ENCODE peak calls at places on chromosomes 16 and 17, in four cellular contexts. W is GM12878, X is K562, E is IMR-90. J is an unnamed sample.

GRCh38 chr16:17744903-17745581 is 274.3 kb upstream of the XYLT1 start:
- DNase-seq in W (no peak), X (no peak), E (no peak), J (no peak)

GRCh38 chr17:60901806-60902205 is 224.2 kb downstream of the BCAS3 start:
- DNase-seq in W (no peak), X (no peak), E (peak; percentile 81), J (peak; percentile 7)

GRCh38 chr16:15748654-15749053 is 98.6 kb downstream of the NDE1 start:
- DNase-seq in W (no peak), X (no peak), E (no peak), J (no peak)

GRCh38 chr17:74429604-74430384 is 2.1 kb upstream of the GPRC5C start:
- DNase-seq in W (no peak), X (no peak), E (no peak), J (no peak)

GRCh38 chr17:44220211-44221071 is 966 bp upstream of the UBTF start:
- DNase-seq in W (no peak), X (peak; percentile 82), E (peak; percentile 44), J (peak; percentile 35)

GRCh38 chr17:74987909-74988711 is 678 bp downstream of the CDR2L start:
- DNase-seq in W (no peak), X (peak; percentile 77), E (peak; percentile 76), J (peak; percentile 84)

GRCh38 chr17:80968602-80969029 is 23.0 kb upstream of the CHMP6 start:
- DNase-seq in W (no peak), X (no peak), E (peak; percentile 49), J (no peak)

GRCh38 chr17:48491527-48492273 is 39.1 kb downstream of the HOXB1 start:
- DNase-seq in W (no peak), X (no peak), E (peak; percentile 48), J (peak; percentile 75)

GRCh38 chr17:68400404-68400735 is 56.9 kb downstream of the WIPI1 start:
- DNase-seq in W (no peak), X (no peak), E (no peak), J (no peak)

GRCh38 chr17:41975099-41976083 is 8.8 kb downstream of the CNP start:
- DNase-seq in W (no peak), X (no peak), E (peak; percentile 69), J (no peak)

GRCh38 chr17:59372138-59372751 is 40.8 kb downstream of the YPEL2 start:
- DNase-seq in W (peak; percentile 79), X (no peak), E (peak; percentile 54), J (peak; percentile 93)

GRCh38 chr17:50265212-50265611 is 9.1 kb upstream of the TMEM92 start:
- DNase-seq in W (no peak), X (no peak), E (no peak), J (no peak)

GRCh38 chr16:87809150-87809902 is 43.5 kb upstream of the KLHDC4 start:
- DNase-seq in W (peak; percentile 85), X (no peak), E (peak; percentile 53), J (peak; percentile 7)

GRCh38 chr16:83899272-83899897 is 470 bp downstream of the MLYCD start:
- DNase-seq in W (no peak), X (peak; percentile 71), E (peak; percentile 66), J (peak; percentile 75)
- TF ChIP-seq FOS in W (no peak), X (no peak), E (no peak), J (no peak)

GRCh38 chr16:629289-630023 is 1.3 kb upstream of the WFIKKN1 start:
- DNase-seq in W (no peak), X (peak; percentile 77), E (no peak), J (no peak)
- H3K9ac ChIP-seq in W (no peak overlapping the region), X (peak overlapping the region; percentile 84), E (no peak overlapping the region), J (no peak overlapping the region)

GRCh38 chr16:89615176-89615575 is 1.7 kb downstream of the DPEP1 start:
- DNase-seq in W (no peak), X (no peak), E (no peak), J (no peak)

GRCh38 chr16:89616576-89617437 is 3.4 kb downstream of the DPEP1 start:
- DNase-seq in W (no peak), X (no peak), E (no peak), J (no peak)

GRCh38 chr16:89613101-89613953 is at the start of gene DPEP1:
- DNase-seq in W (no peak), X (no peak), E (no peak), J (no peak)

GRCh38 chr16:89613954-89614459 is 565 bp downstream of the DPEP1 start:
- DNase-seq in W (no peak), X (no peak), E (no peak), J (no peak)

GRCh38 chr16:89615596-89616090 is 2.2 kb downstream of the DPEP1 start:
- DNase-seq in W (no peak), X (peak; percentile 65), E (no peak), J (no peak)
- TF ChIP-seq FOS in W (no peak), X (no peak), E (no peak), J (no peak)

GRCh38 chr16:27268376-27269299 is at the start of gene NSMCE1:
- DNase-seq in W (peak; percentile 84), X (peak; percentile 99), E (peak; percentile 96), J (peak; percentile 92)

GRCh38 chr16:27270389-27270788 is 1.8 kb upstream of the NSMCE1 start:
- DNase-seq in W (no peak), X (no peak), E (no peak), J (no peak)

GRCh38 chr16:27272076-27272475 is 3.5 kb upstream of the NSMCE1 start:
- DNase-seq in W (no peak), X (no peak), E (no peak), J (no peak)

GRCh38 chr16:27267037-27267677 is 1.4 kb downstream of the NSMCE1 start:
- DNase-seq in W (peak; percentile 61), X (no peak), E (no peak), J (no peak)

GRCh38 chr16:27269300-27270150 is 953 bp upstream of the NSMCE1 start:
- DNase-seq in W (no peak), X (no peak), E (no peak), J (no peak)
- H3K9ac ChIP-seq in W (peak overlapping the region; percentile 76), X (peak overlapping the region; percentile 94), E (no peak overlapping the region), J (no peak overlapping the region)

DNA sequence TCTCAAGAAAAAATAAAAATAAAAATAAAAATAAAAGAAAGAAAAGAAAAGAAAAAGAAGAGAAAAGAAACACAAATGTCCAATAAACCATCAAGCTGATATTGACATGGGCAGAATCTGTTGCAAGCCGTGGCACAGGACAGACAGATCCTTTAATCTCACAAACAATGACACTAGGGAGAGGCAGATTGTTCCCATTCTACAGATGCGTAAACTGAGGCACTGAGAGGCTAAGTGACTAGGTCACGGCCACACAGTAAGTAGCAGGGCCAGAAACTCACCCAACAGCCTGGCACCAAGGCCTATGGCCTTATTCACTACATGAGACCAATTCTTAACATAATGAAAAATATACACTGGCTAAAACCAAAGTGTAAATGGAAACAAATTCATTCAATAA is 28.3 kb upstream of the ZFP90 start:
- DNase-seq in W (no peak), X (no peak), E (no peak), J (no peak)
- TF ChIP-seq FOS in W (no peak), X (no peak), E (no peak), J (no peak)

DNA sequence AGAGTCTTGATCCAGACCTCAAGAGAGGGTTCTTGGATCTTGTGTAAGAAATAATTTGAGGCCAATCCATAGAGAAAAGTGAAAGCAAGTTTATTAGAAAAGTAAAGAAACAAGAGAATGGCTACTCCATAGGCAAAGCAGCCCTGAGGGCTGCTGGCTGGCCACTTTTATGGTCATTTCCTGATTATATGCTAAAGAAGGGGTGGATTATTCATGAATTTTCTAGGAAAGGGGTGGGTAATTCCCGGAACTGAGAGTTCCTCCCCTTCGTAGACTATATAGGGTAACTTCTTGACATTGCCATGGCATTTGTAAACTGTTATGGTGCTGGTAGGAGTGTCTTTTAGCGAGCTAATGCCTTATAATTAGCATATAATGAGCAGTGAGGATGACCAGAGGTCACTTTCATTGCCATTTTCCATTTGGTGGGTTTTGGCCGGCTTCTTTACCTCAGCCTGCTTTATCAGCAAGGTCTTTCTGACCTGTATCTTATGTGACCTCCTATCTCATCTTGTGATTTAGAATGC is 4.4 kb downstream of the DHRS7B start:
- DNase-seq in W (no peak), X (no peak), E (no peak), J (no peak)
- H3K9ac ChIP-seq in W (no peak overlapping the region), X (no peak overlapping the region), E (no peak overlapping the region), J (no peak overlapping the region)

GRCh38 chr16:3022208-3022696 is 1.5 kb downstream of the HCFC1R1 start:
- DNase-seq in W (no peak), X (peak; percentile 52), E (peak; percentile 95), J (peak; percentile 93)
- TF ChIP-seq FOS in W (no peak), X (peak; percentile 78), E (peak; percentile 99), J (peak; percentile 99)

DNA sequence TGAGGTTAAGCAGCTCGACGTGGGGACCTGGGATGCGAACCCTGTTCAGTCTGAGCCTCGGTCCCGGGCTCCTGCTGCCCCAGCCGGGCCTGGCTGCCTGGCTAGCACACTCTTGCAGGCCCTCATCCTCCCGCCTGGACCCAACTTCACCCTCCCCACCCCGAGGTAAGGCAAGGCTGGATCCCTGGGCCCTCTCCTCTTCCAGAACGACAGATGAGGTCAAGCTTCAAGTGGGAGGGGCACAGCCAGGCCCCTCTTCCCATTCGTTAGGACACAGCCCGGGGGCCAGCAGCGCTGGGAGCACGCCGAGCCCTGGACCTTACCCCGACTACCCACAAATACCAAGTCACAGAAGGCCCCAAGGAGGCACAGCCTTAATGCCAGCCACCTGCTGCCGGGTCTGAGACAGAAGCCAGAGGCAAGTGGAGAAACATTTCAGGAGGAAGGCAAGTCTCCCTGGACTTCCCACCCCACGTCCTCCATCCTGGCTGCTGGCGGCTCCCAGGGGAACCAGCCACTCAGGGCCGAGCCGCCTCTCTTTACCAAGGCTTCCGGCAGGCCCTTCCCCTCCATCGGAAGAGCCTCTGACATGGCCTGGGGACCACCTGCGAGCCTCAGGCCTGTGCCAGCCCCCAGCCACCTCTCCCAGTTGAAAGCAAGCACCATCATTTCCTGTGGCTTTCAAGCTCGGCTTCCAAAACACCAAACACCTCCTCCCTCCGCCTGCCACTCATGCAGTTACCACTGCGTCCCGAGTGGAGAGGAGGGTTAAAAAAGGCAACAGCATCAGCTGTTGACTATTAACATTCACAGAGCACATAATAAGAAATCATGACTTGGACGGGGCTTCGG is 59.9 kb downstream of the RPH3AL start:
- DNase-seq in W (no peak), X (no peak), E (no peak), J (no peak)
- H3K9ac ChIP-seq in W (no peak overlapping the region), X (no peak overlapping the region), E (no peak overlapping the region), J (no peak overlapping the region)

GRCh38 chr17:2954898-2955445 is 108.4 kb downstream of the OR1D5 start:
- DNase-seq in W (no peak), X (no peak), E (peak; percentile 97), J (peak; percentile 88)
- TF ChIP-seq FOS in W (no peak), X (no peak), E (peak; percentile 61), J (peak; percentile 73)

J was measured in endothelial cell of umbilical vein.